ENCODE peak calls at places on chromosomes 16 and 17, in eight cellular contexts. One of them, this sample, is unnamed.

GRCh38 chr17:80192268-80192667 is 22.4 kb downstream of the CARD14 start:
- DNase-seq in fibroblast of lung: no peak
- DNase-seq in mammary epithelial cell: peak; percentile 20
- DNase-seq in adipocyte: no peak
- DNase-seq in A549: no peak
- DNase-seq in psoas muscle: no peak
- DNase-seq in Caco-2: no peak
- DNase-seq in breast epithelium: no peak
- DNase-seq in this sample: no peak

GRCh38 chr16:64391009-64391663 is 730.7 kb downstream of the CDH11 start:
- DNase-seq in Caco-2: no peak
- DNase-seq in mammary epithelial cell: no peak
- DNase-seq in adipocyte: peak; percentile 53
- DNase-seq in breast epithelium: no peak
- DNase-seq in A549: no peak
- DNase-seq in fibroblast of lung: peak; percentile 65
- DNase-seq in psoas muscle: no peak
- DNase-seq in this sample: no peak

GRCh38 chr16:7218936-7219335 is 113.7 kb upstream of the RBFOX1 start:
- DNase-seq in psoas muscle: no peak
- DNase-seq in fibroblast of lung: no peak
- DNase-seq in breast epithelium: no peak
- DNase-seq in mammary epithelial cell: no peak
- DNase-seq in A549: no peak
- DNase-seq in adipocyte: no peak
- DNase-seq in Caco-2: no peak
- DNase-seq in this sample: no peak

GRCh38 chr17:50268040-50268439 is 6.2 kb upstream of the TMEM92 start:
- DNase-seq in mammary epithelial cell: no peak
- DNase-seq in breast epithelium: peak; percentile 7
- DNase-seq in A549: no peak
- DNase-seq in fibroblast of lung: no peak
- DNase-seq in psoas muscle: no peak
- DNase-seq in Caco-2: peak; percentile 35
- DNase-seq in adipocyte: no peak
- DNase-seq in this sample: no peak

GRCh38 chr17:81537856-81538555 is 9.8 kb downstream of the FSCN2 start:
- DNase-seq in breast epithelium: no peak
- DNase-seq in Caco-2: no peak
- DNase-seq in psoas muscle: peak; percentile 79
- DNase-seq in mammary epithelial cell: no peak
- DNase-seq in fibroblast of lung: no peak
- DNase-seq in A549: no peak
- DNase-seq in adipocyte: no peak
- DNase-seq in this sample: no peak

GRCh38 chr17:81403671-81404534 is 8.6 kb downstream of the BAHCC1 start:
- DNase-seq in breast epithelium: no peak
- DNase-seq in Caco-2: no peak
- DNase-seq in mammary epithelial cell: no peak
- DNase-seq in fibroblast of lung: no peak
- DNase-seq in A549: no peak
- DNase-seq in adipocyte: no peak
- DNase-seq in psoas muscle: no peak
- DNase-seq in this sample: no peak

GRCh38 chr17:15273141-15273793 is 8.1 kb upstream of the PMP22 start:
- DNase-seq in mammary epithelial cell: no peak
- DNase-seq in adipocyte: peak; percentile 66
- DNase-seq in Caco-2: no peak
- DNase-seq in A549: peak; percentile 73
- DNase-seq in fibroblast of lung: peak; percentile 94
- DNase-seq in breast epithelium: no peak
- DNase-seq in psoas muscle: no peak
- DNase-seq in this sample: peak; percentile 47

GRCh38 chr16:81190667-81191066 is 47.8 kb upstream of the BCO1 start:
- DNase-seq in breast epithelium: no peak
- DNase-seq in fibroblast of lung: peak; percentile 23
- DNase-seq in Caco-2: no peak
- DNase-seq in psoas muscle: no peak
- DNase-seq in adipocyte: peak; percentile 65
- DNase-seq in A549: peak; percentile 54
- DNase-seq in mammary epithelial cell: peak; percentile 22
- DNase-seq in this sample: no peak

GRCh38 chr17:47117386-47117785 is 71.7 kb downstream of the CDC27 start:
- DNase-seq in mammary epithelial cell: no peak
- DNase-seq in A549: no peak
- DNase-seq in breast epithelium: no peak
- DNase-seq in fibroblast of lung: no peak
- DNase-seq in psoas muscle: no peak
- DNase-seq in adipocyte: no peak
- DNase-seq in Caco-2: no peak
- DNase-seq in this sample: no peak

GRCh38 chr17:13417551-13417950 is 184.2 kb downstream of the HS3ST3A1 start:
- DNase-seq in adipocyte: no peak
- DNase-seq in Caco-2: no peak
- DNase-seq in breast epithelium: no peak
- DNase-seq in mammary epithelial cell: no peak
- DNase-seq in psoas muscle: no peak
- DNase-seq in fibroblast of lung: no peak
- DNase-seq in A549: no peak
- DNase-seq in this sample: no peak

GRCh38 chr16:16992986-16993783 is 477.6 kb downstream of the XYLT1 start:
- DNase-seq in adipocyte: no peak
- DNase-seq in Caco-2: no peak
- DNase-seq in psoas muscle: no peak
- DNase-seq in fibroblast of lung: no peak
- DNase-seq in A549: no peak
- DNase-seq in mammary epithelial cell: no peak
- DNase-seq in breast epithelium: no peak
- DNase-seq in this sample: no peak

GRCh38 chr16:88978608-88979346 is 1.8 kb upstream of the CBFA2T3 start:
- DNase-seq in breast epithelium: no peak
- DNase-seq in mammary epithelial cell: no peak
- DNase-seq in Caco-2: no peak
- DNase-seq in adipocyte: no peak
- DNase-seq in fibroblast of lung: no peak
- DNase-seq in A549: no peak
- DNase-seq in psoas muscle: no peak
- DNase-seq in this sample: no peak

GRCh38 chr17:44144966-44145739 is 3.4 kb downstream of the HROB start:
- DNase-seq in adipocyte: peak; percentile 32
- DNase-seq in Caco-2: no peak
- DNase-seq in A549: no peak
- DNase-seq in psoas muscle: no peak
- DNase-seq in fibroblast of lung: peak; percentile 15
- DNase-seq in breast epithelium: no peak
- DNase-seq in mammary epithelial cell: no peak
- DNase-seq in this sample: no peak

GRCh38 chr17:16091773-16092172 is 92.1 kb downstream of the TTC19 start:
- DNase-seq in A549: no peak
- DNase-seq in breast epithelium: no peak
- DNase-seq in adipocyte: no peak
- DNase-seq in fibroblast of lung: peak; percentile 11
- DNase-seq in mammary epithelial cell: no peak
- DNase-seq in Caco-2: no peak
- DNase-seq in psoas muscle: no peak
- DNase-seq in this sample: no peak

GRCh38 chr17:55433629-55434422 is 12.2 kb upstream of the MMD start:
- DNase-seq in adipocyte: peak; percentile 89
- DNase-seq in A549: peak; percentile 80
- DNase-seq in fibroblast of lung: peak; percentile 87
- DNase-seq in Caco-2: peak; percentile 64
- DNase-seq in mammary epithelial cell: peak; percentile 93
- DNase-seq in psoas muscle: no peak
- DNase-seq in breast epithelium: no peak
- DNase-seq in this sample: peak; percentile 85

GRCh38 chr17:62923515-62924150 is 42.4 kb upstream of the TANC2 start:
- DNase-seq in psoas muscle: no peak
- DNase-seq in adipocyte: no peak
- DNase-seq in A549: no peak
- DNase-seq in mammary epithelial cell: no peak
- DNase-seq in breast epithelium: no peak
- DNase-seq in Caco-2: no peak
- DNase-seq in fibroblast of lung: no peak
- DNase-seq in this sample: no peak

GRCh38 chr16:84379731-84380369 is 11.5 kb downstream of the ATP2C2 start:
- DNase-seq in breast epithelium: peak; percentile 46
- DNase-seq in mammary epithelial cell: no peak
- DNase-seq in adipocyte: no peak
- DNase-seq in A549: no peak
- DNase-seq in psoas muscle: no peak
- DNase-seq in Caco-2: no peak
- DNase-seq in fibroblast of lung: no peak
- DNase-seq in this sample: no peak

GRCh38 chr16:3861808-3862451 is 18.6 kb downstream of the CREBBP start:
- DNase-seq in A549: no peak
- DNase-seq in mammary epithelial cell: no peak
- DNase-seq in breast epithelium: no peak
- DNase-seq in Caco-2: no peak
- DNase-seq in adipocyte: peak; percentile 45
- DNase-seq in psoas muscle: no peak
- DNase-seq in fibroblast of lung: peak; percentile 44
- DNase-seq in this sample: peak; percentile 68

GRCh38 chr17:7238418-7239090 is 703 bp downstream of the PHF23 start:
- DNase-seq in A549: peak; percentile 65
- DNase-seq in mammary epithelial cell: no peak
- DNase-seq in fibroblast of lung: peak; percentile 49
- DNase-seq in breast epithelium: no peak
- DNase-seq in Caco-2: no peak
- DNase-seq in psoas muscle: peak; percentile 61
- DNase-seq in adipocyte: peak; percentile 38
- DNase-seq in this sample: peak; percentile 40

GRCh38 chr17:8928347-8928746 is 37.2 kb downstream of the PIK3R5 start:
- DNase-seq in A549: no peak
- DNase-seq in adipocyte: no peak
- DNase-seq in psoas muscle: no peak
- DNase-seq in fibroblast of lung: no peak
- DNase-seq in breast epithelium: no peak
- DNase-seq in mammary epithelial cell: no peak
- DNase-seq in Caco-2: no peak
- DNase-seq in this sample: no peak

GRCh38 chr16:53022374-53022773 is 30.3 kb downstream of the CHD9NB start:
- DNase-seq in mammary epithelial cell: peak; percentile 36
- DNase-seq in breast epithelium: no peak
- DNase-seq in fibroblast of lung: peak; percentile 30
- DNase-seq in Caco-2: peak; percentile 59
- DNase-seq in A549: peak; percentile 69
- DNase-seq in psoas muscle: no peak
- DNase-seq in adipocyte: peak; percentile 84
- DNase-seq in this sample: peak; percentile 44

GRCh38 chr16:75217389-75217851 is 1.4 kb upstream of the CTRB1 start:
- DNase-seq in breast epithelium: no peak
- DNase-seq in A549: no peak
- DNase-seq in fibroblast of lung: no peak
- DNase-seq in psoas muscle: no peak
- DNase-seq in adipocyte: no peak
- DNase-seq in Caco-2: no peak
- DNase-seq in mammary epithelial cell: no peak
- DNase-seq in this sample: no peak

GRCh38 chr16:75216576-75216975 is 2.2 kb upstream of the CTRB1 start:
- DNase-seq in Caco-2: no peak
- DNase-seq in mammary epithelial cell: no peak
- DNase-seq in adipocyte: no peak
- DNase-seq in psoas muscle: no peak
- DNase-seq in A549: no peak
- DNase-seq in breast epithelium: no peak
- DNase-seq in fibroblast of lung: no peak
- DNase-seq in this sample: no peak

GRCh38 chr16:75219088-75219487 is 300 bp downstream of the CTRB1 start:
- DNase-seq in mammary epithelial cell: no peak
- DNase-seq in fibroblast of lung: no peak
- DNase-seq in Caco-2: no peak
- DNase-seq in breast epithelium: no peak
- DNase-seq in A549: no peak
- DNase-seq in psoas muscle: no peak
- DNase-seq in adipocyte: no peak
- DNase-seq in this sample: no peak

GRCh38 chr16:75219838-75220237 is 1.1 kb downstream of the CTRB1 start:
- DNase-seq in Caco-2: no peak
- DNase-seq in breast epithelium: no peak
- DNase-seq in A549: no peak
- DNase-seq in adipocyte: no peak
- DNase-seq in fibroblast of lung: no peak
- DNase-seq in mammary epithelial cell: no peak
- DNase-seq in psoas muscle: no peak
- DNase-seq in this sample: no peak

GRCh38 chr16:75218256-75219076 is at the start of gene CTRB1:
- DNase-seq in fibroblast of lung: no peak
- DNase-seq in adipocyte: no peak
- DNase-seq in A549: no peak
- DNase-seq in psoas muscle: no peak
- DNase-seq in Caco-2: no peak
- DNase-seq in breast epithelium: no peak
- DNase-seq in mammary epithelial cell: no peak
- DNase-seq in this sample: no peak
- H3K4me3 ChIP-seq in fibroblast of lung: no peak within 1 kb of the TSS
- H3K4me3 ChIP-seq in adipocyte: peak within 1 kb of the TSS; percentile 4
- H3K4me3 ChIP-seq in A549: no peak within 1 kb of the TSS
- H3K4me3 ChIP-seq in psoas muscle: no peak within 1 kb of the TSS
- H3K4me3 ChIP-seq in Caco-2: no peak within 1 kb of the TSS
- H3K4me3 ChIP-seq in breast epithelium: no peak within 1 kb of the TSS
- H3K4me3 ChIP-seq in mammary epithelial cell: no peak within 1 kb of the TSS
- H3K4me3 ChIP-seq in this sample: no peak within 1 kb of the TSS

DNA sequence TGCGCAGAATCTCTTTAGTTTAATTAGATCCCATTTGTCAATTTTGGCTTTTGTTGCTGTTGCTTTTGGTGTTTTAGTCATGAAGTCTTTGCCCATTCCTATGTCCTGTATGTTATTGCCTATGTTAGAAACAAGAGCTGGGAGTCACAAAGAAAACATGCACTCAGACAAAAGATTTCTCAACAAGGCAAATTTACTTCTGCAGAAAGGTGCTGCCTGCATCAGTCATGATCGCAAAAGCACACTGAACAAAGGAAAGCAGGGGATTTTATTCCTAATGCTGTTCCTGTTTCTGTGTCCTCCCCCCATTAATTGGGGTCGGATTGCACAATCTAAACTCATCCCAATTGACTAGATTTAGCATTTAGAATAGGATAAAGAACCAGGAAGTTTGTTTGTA is 55.9 kb downstream of the ATF7IP2 start:
- DNase-seq in breast epithelium: no peak
- DNase-seq in mammary epithelial cell: no peak
- DNase-seq in Caco-2: no peak
- DNase-seq in fibroblast of lung: no peak
- DNase-seq in adipocyte: no peak
- DNase-seq in psoas muscle: no peak
- DNase-seq in A549: no peak
- DNase-seq in this sample: no peak
- H3K9me3 ChIP-seq in breast epithelium: peaks cover 16% of the 10 kb centered on the region
- H3K9me3 ChIP-seq in mammary epithelial cell: peaks cover 13% of the 10 kb centered on the region
- H3K9me3 ChIP-seq in Caco-2: peaks cover 8% of the 10 kb centered on the region
- H3K9me3 ChIP-seq in fibroblast of lung: no peaks in the 10 kb centered on the region
- H3K9me3 ChIP-seq in adipocyte: peaks cover 36% of the 10 kb centered on the region
- H3K9me3 ChIP-seq in psoas muscle: peaks cover 10% of the 10 kb centered on the region
- H3K9me3 ChIP-seq in A549: peaks cover 9% of the 10 kb centered on the region
- H3K9me3 ChIP-seq in this sample: peaks cover 5% of the 10 kb centered on the region

GRCh38 chr17:4584125-4584834 is at the start of gene SMTNL2:
- DNase-seq in mammary epithelial cell: no peak
- DNase-seq in Caco-2: peak; percentile 65
- DNase-seq in fibroblast of lung: no peak
- DNase-seq in adipocyte: peak; percentile 29
- DNase-seq in A549: peak; percentile 49
- DNase-seq in breast epithelium: no peak
- DNase-seq in psoas muscle: peak; percentile 93
- DNase-seq in this sample: no peak
- H3K4me3 ChIP-seq in mammary epithelial cell: no peak within 1 kb of the TSS
- H3K4me3 ChIP-seq in Caco-2: peak within 1 kb of the TSS; percentile 71
- H3K4me3 ChIP-seq in fibroblast of lung: no peak within 1 kb of the TSS
- H3K4me3 ChIP-seq in adipocyte: no peak within 1 kb of the TSS
- H3K4me3 ChIP-seq in A549: peak within 1 kb of the TSS; percentile 49
- H3K4me3 ChIP-seq in breast epithelium: peak within 1 kb of the TSS; percentile 35
- H3K4me3 ChIP-seq in psoas muscle: peak within 1 kb of the TSS; percentile 81
- H3K4me3 ChIP-seq in this sample: peak within 1 kb of the TSS; percentile 12

GRCh38 chr17:39826334-39826733 is 37.8 kb downstream of the IKZF3 start:
- DNase-seq in psoas muscle: no peak
- DNase-seq in A549: no peak
- DNase-seq in breast epithelium: no peak
- DNase-seq in mammary epithelial cell: no peak
- DNase-seq in Caco-2: no peak
- DNase-seq in fibroblast of lung: no peak
- DNase-seq in adipocyte: no peak
- DNase-seq in this sample: no peak
- H3K9me3 ChIP-seq in psoas muscle: peaks cover 7% of the 10 kb centered on the region
- H3K9me3 ChIP-seq in A549: peaks cover 30% of the 10 kb centered on the region
- H3K9me3 ChIP-seq in breast epithelium: peaks cover 11% of the 10 kb centered on the region
- H3K9me3 ChIP-seq in mammary epithelial cell: peaks cover 10% of the 10 kb centered on the region
- H3K9me3 ChIP-seq in Caco-2: peaks cover 23% of the 10 kb centered on the region
- H3K9me3 ChIP-seq in fibroblast of lung: no peaks in the 10 kb centered on the region
- H3K9me3 ChIP-seq in adipocyte: peaks cover 17% of the 10 kb centered on the region
- H3K9me3 ChIP-seq in this sample: peaks cover 19% of the 10 kb centered on the region

This sample was measured in MG63.